ENCODE peak calls at places on chromosomes 12 and 14, in eight cellular contexts. A is breast epithelium, G is A549, R is body of pancreas, I is H54, X is lower leg skin, Z is stomach, F is HepG2. L is an unnamed sample.

GRCh38 chr12:23564454-23564853 is 385.0 kb downstream of the SOX5 start:
- DNase-seq in A (no peak), G (no peak), R (no peak), I (no peak), X (no peak), Z (no peak), F (no peak), L (no peak)

GRCh38 chr12:45577844-45578399 is 151.6 kb upstream of the ARID2 start:
- DNase-seq in A (no peak), G (no peak), R (no peak), I (no peak), X (no peak), Z (no peak), F (no peak), L (no peak)

GRCh38 chr14:94136575-94137331 is 7.3 kb upstream of the IFI27L2 start:
- DNase-seq in A (peak), G (peak), R (peak), I (peak), X (peak), Z (peak), F (peak), L (no peak)

GRCh38 chr12:16348435-16349131 is 1.1 kb downstream of the MGST1 start:
- DNase-seq in A (no peak), G (peak), R (peak), I (no peak), X (no peak), Z (no peak), F (no peak), L (no peak)

GRCh38 chr14:33524244-33524643 is 426.6 kb downstream of the EGLN3 start:
- DNase-seq in A (no peak), G (no peak), R (no peak), I (no peak), X (no peak), Z (no peak), F (no peak), L (no peak)

GRCh38 chr12:122467983-122468382 is 32.7 kb downstream of the ZCCHC8 start:
- DNase-seq in A (no peak), G (peak), R (no peak), I (no peak), X (no peak), Z (no peak), F (no peak), L (no peak)

GRCh38 chr12:12823308-12823707 is 10.2 kb downstream of the DDX47 start:
- DNase-seq in A (no peak), G (peak), R (no peak), I (no peak), X (no peak), Z (no peak), F (no peak), L (no peak)

GRCh38 chr14:81831128-81831815 is 297.6 kb upstream of the SEL1L start:
- DNase-seq in A (no peak), G (no peak), R (peak), I (no peak), X (peak), Z (no peak), F (no peak), L (no peak)

DNA sequence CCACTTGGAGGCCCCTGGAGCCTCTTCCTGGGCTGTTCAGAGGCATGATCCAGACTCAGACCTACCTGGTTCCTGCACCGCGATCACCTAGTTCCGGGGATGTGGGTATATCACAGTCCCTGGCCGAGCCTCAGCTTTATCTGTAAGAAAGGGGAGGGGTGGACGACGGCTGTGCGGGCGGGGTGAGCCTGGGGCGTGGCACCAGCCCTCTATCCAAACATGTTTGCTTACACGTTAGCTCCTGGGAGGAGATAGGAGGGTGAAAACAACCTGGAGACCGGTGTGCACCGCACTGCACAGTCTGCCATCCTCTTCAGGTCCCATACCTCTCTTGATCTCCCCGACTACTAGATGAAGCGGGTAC is 1.2 kb downstream of the ANKRD9 start:
- DNase-seq in A (no peak), G (peak), R (peak), I (peak), X (peak), Z (peak), F (peak), L (no peak)
- TF ChIP-seq POLR2A in A (no peak), G (no peak), R (no peak), I (no peak), X (no peak), Z (no peak), F (no peak), L (no peak)

DNA sequence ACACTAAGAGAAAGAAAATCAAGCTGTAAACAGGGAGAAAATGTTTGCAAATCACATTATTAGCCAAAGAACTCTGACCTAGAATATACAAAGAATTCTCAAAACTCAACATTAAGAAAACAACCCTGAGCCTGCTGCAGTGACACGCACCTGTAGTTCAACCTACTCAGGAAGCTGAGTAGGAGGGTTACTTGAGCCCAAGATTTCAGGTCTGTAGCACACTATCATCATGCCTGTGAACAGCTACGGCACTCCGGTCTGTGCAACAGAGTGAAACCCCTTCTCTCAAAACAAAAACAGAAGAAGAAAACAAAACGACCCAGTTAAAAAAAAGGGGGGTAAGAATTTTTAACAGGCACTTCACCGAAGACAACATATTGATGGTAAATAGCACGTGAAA is 20.8 kb downstream of the SAV1 start:
- DNase-seq in A (no peak), G (no peak), R (no peak), I (no peak), X (no peak), Z (no peak), F (no peak), L (no peak)
- TF ChIP-seq POLR2A in A (no peak), G (no peak), R (no peak), I (no peak), X (no peak), Z (no peak), F (no peak), L (no peak)

GRCh38 chr14:90758028-90758889 is 58.0 kb downstream of the TTC7B start:
- DNase-seq in A (peak), G (peak), R (peak), I (peak), X (peak), Z (peak), F (peak), L (peak)
- TF ChIP-seq POLR2A in A (no peak), G (peak), R (peak), I (no peak), X (no peak), Z (no peak), F (peak), L (no peak)

DNA sequence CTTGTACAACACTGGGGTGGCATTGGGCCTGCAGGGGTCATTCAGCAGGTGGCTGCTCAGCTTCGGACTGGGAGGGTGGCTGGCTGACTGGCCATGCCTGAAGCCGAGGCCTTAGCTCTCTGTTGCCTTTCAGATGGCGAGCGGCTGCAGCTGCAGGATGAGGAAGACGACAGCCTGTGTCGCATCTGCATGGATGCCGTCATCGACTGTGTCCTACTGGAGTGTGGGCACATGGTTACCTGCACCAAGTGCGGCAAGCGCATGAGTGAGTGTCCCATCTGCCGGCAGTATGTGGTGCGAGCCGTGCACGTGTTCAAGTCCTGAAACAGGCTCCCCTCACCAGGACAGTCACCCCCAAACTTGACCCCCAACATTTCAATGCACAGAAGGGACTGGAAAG is 23.3 kb downstream of the RNF34 start:
- DNase-seq in A (no peak), G (no peak), R (no peak), I (no peak), X (peak), Z (no peak), F (no peak), L (no peak)
- TF ChIP-seq POLR2A in A (no peak), G (no peak), R (no peak), I (no peak), X (no peak), Z (no peak), F (no peak), L (peak)

L was measured in GM12891.